ENCODE peak calls at places on chromosomes 12 and 14, in six cellular contexts. I, O, J, X, V and L are unnamed samples.
A peak's percentile ranks its signal among the peaks of the same experiment; 100 is the strongest.

GRCh38 chr12:11707535-11707934 is 58.1 kb downstream of the ETV6 start:
- DNase-seq in J (no peak), X (no peak), O (no peak), V (no peak), I (peak; percentile 89), L (no peak)

GRCh38 chr14:49970474-49971147 is 77.7 kb downstream of the ARF6 start:
- DNase-seq in J (no peak), I (no peak), V (no peak), O (peak; percentile 94), X (no peak), L (no peak)

GRCh38 chr12:21456291-21456780 is 18.9 kb downstream of the PYROXD1 start:
- DNase-seq in V (peak; percentile 90), J (no peak), I (no peak), O (no peak), X (no peak), L (no peak)

GRCh38 chr12:52486166-52487105 is 6.6 kb downstream of the KRT6A start:
- DNase-seq in J (no peak), V (no peak), I (no peak), O (no peak), X (no peak), L (no peak)

GRCh38 chr14:92897922-92898599 is 24.9 kb upstream of the CHGA start:
- DNase-seq in O (peak; percentile 3), X (no peak), J (no peak), I (no peak), V (no peak), L (no peak)

GRCh38 chr14:39469094-39469710 is 37.0 kb upstream of the FBXO33 start:
- DNase-seq in O (peak; percentile 30), J (peak; percentile 61), V (peak; percentile 61), I (no peak), X (no peak), L (peak; percentile 56)

GRCh38 chr12:107386569-107386968 is 293.2 kb upstream of the CRY1 start:
- DNase-seq in J (no peak), X (no peak), O (no peak), V (no peak), I (no peak), L (no peak)

GRCh38 chr12:65720136-65720535 is 104.1 kb upstream of the HMGA2 start:
- DNase-seq in O (peak; percentile 68), V (no peak), I (no peak), J (no peak), X (no peak), L (no peak)

GRCh38 chr12:42780671-42781070 is 191.1 kb upstream of the PRICKLE1 start:
- DNase-seq in X (no peak), O (no peak), V (no peak), J (no peak), I (no peak), L (no peak)

GRCh38 chr14:63852271-63852816 is 460 bp upstream of the SYNE2 start:
- DNase-seq in I (no peak), O (peak; percentile 38), X (no peak), J (no peak), V (no peak), L (no peak)

GRCh38 chr12:97960741-97961608 is 498.4 kb downstream of the RMST start:
- DNase-seq in I (no peak), J (peak; percentile 39), V (peak; percentile 54), X (peak; percentile 36), O (peak; percentile 22), L (peak; percentile 65)

GRCh38 chr14:76514599-76514998 is 138.7 kb downstream of the ESRRB start:
- DNase-seq in V (peak; percentile 69), J (no peak), O (peak; percentile 19), X (no peak), I (no peak), L (no peak)
- TF ChIP-seq CTCF in V (peak; percentile 68), J (no peak), O (peak; percentile 17), X (no peak), I (no peak), L (no peak)

DNA sequence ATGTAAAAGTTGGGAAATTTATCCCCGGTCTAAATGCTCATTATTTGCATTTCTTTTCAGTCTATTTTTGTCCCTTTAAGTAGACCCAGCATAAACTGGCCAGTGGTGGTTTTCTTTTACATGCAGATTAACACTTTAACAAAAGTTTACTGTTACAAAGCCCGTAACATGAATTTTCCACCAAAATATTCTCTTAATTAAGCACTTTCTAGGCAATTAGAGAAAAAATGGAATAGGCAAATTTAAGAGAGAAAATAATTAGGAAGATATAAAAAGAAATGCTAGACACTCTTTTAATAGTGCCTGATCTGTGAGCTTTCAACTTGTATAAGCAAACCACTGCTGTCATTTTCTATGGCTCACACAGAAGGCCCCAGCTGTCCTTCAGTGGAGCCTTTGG is 898.9 kb upstream of the SEL1L start:
- DNase-seq in J (peak; percentile 47), O (no peak), I (no peak), X (no peak), V (no peak), L (no peak)
- TF ChIP-seq CTCF in J (no peak), O (no peak), I (no peak), X (no peak), V (no peak), L (no peak)

GRCh38 chr14:83217492-83217891 is 1683.8 kb upstream of the SEL1L start:
- DNase-seq in X (no peak), I (no peak), V (no peak), J (no peak), O (peak; percentile 8), L (no peak)
- TF ChIP-seq CTCF in X (no peak), I (no peak), V (no peak), J (no peak), O (no peak), L (no peak)

DNA sequence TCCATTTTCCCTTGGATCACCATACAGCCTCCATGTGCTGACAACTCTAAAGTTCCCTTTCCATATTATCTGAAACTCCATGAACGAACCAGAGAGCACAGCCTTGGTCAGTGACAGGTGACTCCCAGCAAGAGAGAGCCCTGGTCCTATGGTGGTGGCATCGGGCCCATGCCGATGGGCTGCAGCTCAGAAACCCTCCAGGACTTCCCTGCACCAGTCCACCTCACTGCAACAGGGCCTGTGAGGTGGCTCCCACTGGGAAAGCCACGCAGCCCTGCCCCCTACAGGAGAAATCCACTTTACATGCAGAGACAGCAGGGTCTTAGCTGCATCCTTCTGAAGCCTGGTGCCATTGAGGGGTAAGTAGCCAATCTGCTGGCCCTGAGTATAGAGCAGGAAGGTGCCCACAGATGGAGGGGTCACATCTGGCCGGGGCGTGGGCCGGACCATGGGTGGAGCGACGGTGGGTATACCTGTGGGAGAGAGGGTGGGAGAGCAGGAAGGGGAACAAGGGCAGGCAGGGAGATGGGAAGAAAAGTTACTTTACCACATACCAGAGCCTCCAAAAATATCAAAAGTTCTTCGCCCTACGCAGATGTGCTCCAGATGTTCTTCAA is 24.7 kb downstream of the RTRAF start:
- DNase-seq in J (peak; percentile 44), X (no peak), I (no peak), O (no peak), V (peak; percentile 50), L (peak; percentile 45)
- TF ChIP-seq CTCF in J (peak; percentile 40), X (no peak), I (no peak), O (peak; percentile 22), V (peak; percentile 53), L (peak; percentile 33)

GRCh38 chr14:99378782-99379214 is 101.9 kb downstream of the SETD3 start:
- DNase-seq in I (no peak), J (no peak), O (peak; percentile 6), V (peak; percentile 83), X (no peak), L (no peak)

GRCh38 chr14:99381688-99382060 is 99.0 kb downstream of the SETD3 start:
- DNase-seq in I (no peak), J (no peak), O (no peak), V (peak; percentile 22), X (no peak), L (no peak)

GRCh38 chr14:99382071-99382640 is 98.5 kb downstream of the SETD3 start:
- DNase-seq in X (no peak), O (no peak), I (no peak), V (no peak), J (no peak), L (no peak)

GRCh38 chr14:99380991-99381687 is 99.5 kb downstream of the SETD3 start:
- DNase-seq in O (no peak), I (no peak), X (no peak), J (no peak), V (no peak), L (no peak)

GRCh38 chr14:99380402-99380801 is 100.3 kb downstream of the SETD3 start:
- DNase-seq in I (no peak), V (peak; percentile 74), O (no peak), X (no peak), J (no peak), L (no peak)
- TF ChIP-seq CTCF in I (no peak), V (no peak), O (no peak), X (no peak), J (no peak), L (no peak)

GRCh38 chr14:87113286-87113685 is 879.7 kb downstream of the GALC start:
- DNase-seq in O (no peak), X (no peak), V (no peak), J (no peak), I (no peak), L (no peak)
- TF ChIP-seq CTCF in O (no peak), X (no peak), V (no peak), J (peak; percentile 13), I (no peak), L (peak; percentile 47)

DNA sequence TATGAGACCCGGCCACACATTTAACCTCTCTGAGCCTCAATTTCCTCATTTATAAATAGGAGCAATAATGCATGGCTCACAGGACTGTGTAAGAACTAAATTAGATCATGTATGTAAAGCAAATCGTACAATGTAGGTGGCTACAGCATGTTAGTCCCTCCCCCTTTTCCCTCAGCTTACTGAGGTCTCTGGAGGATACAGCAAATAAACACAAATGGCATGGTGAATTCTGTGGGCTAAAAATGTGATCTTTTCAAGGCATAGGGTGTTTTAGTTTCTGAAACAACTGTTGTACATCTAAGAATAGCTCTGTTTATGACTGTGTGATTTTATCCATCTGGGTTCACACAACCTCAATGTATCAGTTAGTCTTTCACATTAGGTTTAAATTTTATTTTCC is 121.2 kb upstream of the PLEKHG7 start:
- DNase-seq in J (no peak), I (no peak), X (no peak), O (no peak), V (peak; percentile 45), L (no peak)
- TF ChIP-seq CTCF in J (no peak), I (no peak), X (no peak), O (no peak), V (no peak), L (no peak)

DNA sequence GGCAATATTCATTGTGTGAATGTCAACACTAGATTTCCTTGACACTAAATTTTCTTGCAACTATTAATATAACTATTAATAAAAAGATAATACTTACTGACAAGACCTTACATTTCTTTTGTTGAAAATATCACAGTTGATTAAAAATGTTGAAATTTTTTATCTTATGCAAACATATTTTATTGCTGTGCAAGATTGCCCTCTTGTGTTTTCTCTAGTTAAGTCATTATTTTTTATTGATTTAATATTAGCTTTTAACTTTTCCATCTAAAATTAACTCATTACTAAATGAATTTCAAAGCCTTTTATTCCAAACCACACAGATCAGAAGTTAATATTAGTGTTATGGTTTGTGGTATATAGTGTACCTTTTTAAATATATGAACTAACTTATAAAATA is 11.7 kb upstream of the NAA30 start:
- DNase-seq in I (no peak), V (no peak), X (no peak), O (peak; percentile 22), J (no peak), L (no peak)
- TF ChIP-seq CTCF in I (no peak), V (no peak), X (no peak), O (no peak), J (no peak), L (peak; percentile 16)